ENCODE peak calls at places on chromosomes 12 and 14, in six cellular contexts. M is HuH-7, E is GM12891, H is mucosa of descending colon, W is fibroblast of the conjunctiva, U is globus pallidus. B is an unnamed sample.

GRCh38 chr12:104816845-104817503 is 141.1 kb downstream of the SLC41A2 start:
- DNase-seq in U (no peak), E (no peak), M (no peak), W (no peak), H (no peak), B (no peak)

GRCh38 chr12:106251636-106252035 is 3.8 kb upstream of the CKAP4 start:
- DNase-seq in U (no peak), M (no peak), H (no peak), W (no peak), E (no peak), B (no peak)

GRCh38 chr12:690466-690865 is 27.2 kb upstream of the NINJ2 start:
- DNase-seq in E (no peak), U (no peak), M (no peak), W (no peak), H (no peak), B (no peak)

GRCh38 chr12:111597731-111598636 is 1.1 kb downstream of the ATXN2 start:
- DNase-seq in U (peak; percentile 69), M (peak; percentile 57), E (peak; percentile 41), W (no peak), H (peak; percentile 65), B (peak; percentile 60)

GRCh38 chr12:59494617-59495016 is 101.2 kb upstream of the SLC16A7 start:
- DNase-seq in E (no peak), M (no peak), W (no peak), U (no peak), H (no peak), B (no peak)

GRCh38 chr12:39287409-39287808 is 155.5 kb downstream of the KIF21A start:
- DNase-seq in W (no peak), M (no peak), U (no peak), H (no peak), E (no peak), B (no peak)

GRCh38 chr14:90375934-90376333 is 20.9 kb upstream of the CALM1 start:
- DNase-seq in U (no peak), M (no peak), W (no peak), H (no peak), E (no peak), B (no peak)

GRCh38 chr12:16454481-16454880 is 107.0 kb downstream of the MGST1 start:
- DNase-seq in M (no peak), E (no peak), H (no peak), U (no peak), W (no peak), B (no peak)

GRCh38 chr14:66284346-66284745 is 201.8 kb upstream of the CCDC196 start:
- DNase-seq in W (no peak), H (no peak), E (no peak), U (no peak), M (no peak), B (no peak)

GRCh38 chr12:121626853-121627623 is 708 bp downstream of the ORAI1 start:
- DNase-seq in M (peak; percentile 46), H (peak; percentile 69), U (peak; percentile 56), E (no peak), W (peak; percentile 34), B (peak; percentile 70)

GRCh38 chr14:24060984-24061913 is 9.4 kb downstream of the CARMIL3 start:
- DNase-seq in E (no peak), W (no peak), U (no peak), H (no peak), M (no peak), B (no peak)

GRCh38 chr12:75692883-75693282 is 181.5 kb upstream of the KRR1 start:
- DNase-seq in E (no peak), W (no peak), M (no peak), H (no peak), U (no peak), B (no peak)

GRCh38 chr14:32201196-32201815 is 539 bp upstream of the RNU6-7 start:
- DNase-seq in E (peak; percentile 32), U (peak; percentile 72), H (peak; percentile 88), W (no peak), M (peak; percentile 99), B (peak; percentile 97)

GRCh38 chr14:89131004-89131750 is 285.9 kb downstream of the FOXN3 start:
- DNase-seq in E (no peak), M (no peak), U (no peak), W (peak; percentile 23), H (no peak), B (no peak)

GRCh38 chr12:19171731-19172130 is 42.2 kb downstream of the PLEKHA5 start:
- DNase-seq in U (no peak), M (no peak), W (no peak), H (no peak), E (no peak), B (no peak)

GRCh38 chr14:68426661-68427549 is 366.0 kb downstream of the ZFP36L1 start:
- DNase-seq in H (no peak), E (no peak), M (no peak), W (no peak), U (no peak), B (no peak)

GRCh38 chr14:96056509-96057422 is 17.6 kb downstream of the C14orf132 start:
- DNase-seq in H (no peak), E (no peak), W (no peak), M (no peak), U (no peak), B (no peak)

GRCh38 chr14:102370305-102370809 is 7.6 kb downstream of the TECPR2 start:
- DNase-seq in U (no peak), M (no peak), E (no peak), W (no peak), H (no peak), B (no peak)

GRCh38 chr14:88463318-88463717 is 77.9 kb downstream of the SPATA7 start:
- DNase-seq in H (peak; percentile 32), W (no peak), M (peak; percentile 40), E (no peak), U (no peak), B (no peak)

GRCh38 chr14:24145700-24146621 is at the start of gene PSME2:
- DNase-seq in M (no peak), W (peak; percentile 22), H (no peak), E (no peak), U (no peak), B (no peak)

GRCh38 chr12:113386866-113387566 is 16.7 kb downstream of the SDS start:
- DNase-seq in U (no peak), H (no peak), M (no peak), W (no peak), E (no peak), B (no peak)

GRCh38 chr14:39368261-39368959 is 63.8 kb downstream of the FBXO33 start:
- DNase-seq in E (peak; percentile 21), H (peak; percentile 59), W (peak; percentile 71), M (peak; percentile 19), U (peak; percentile 38), B (peak; percentile 68)

GRCh38 chr12:12803186-12803585 is 10.0 kb upstream of the DDX47 start:
- DNase-seq in W (peak; percentile 68), E (no peak), H (peak; percentile 89), M (peak; percentile 53), U (no peak), B (peak; percentile 85)

GRCh38 chr12:105401198-105401597 is 70.7 kb downstream of the C12orf75 start:
- DNase-seq in H (peak; percentile 6), E (no peak), W (no peak), U (no peak), M (no peak), B (no peak)

GRCh38 chr12:121087467-121088207 is 45.0 kb upstream of the P2RX7 start:
- DNase-seq in M (no peak), W (no peak), E (peak; percentile 25), U (no peak), H (no peak), B (no peak)

GRCh38 chr12:122834921-122835692 is at the start of gene HIP1R:
- DNase-seq in E (peak; percentile 73), U (peak; percentile 60), W (no peak), H (peak; percentile 74), M (peak; percentile 60), B (peak; percentile 51)

GRCh38 chr12:47825239-47825639 is 5.5 kb upstream of the HDAC7 start:
- DNase-seq in M (no peak), E (no peak), U (no peak), W (no peak), H (no peak), B (peak; percentile 55)

B was measured in thyroid gland.